ENCODE peak calls at places on chromosomes 7 and 10, in four cellular contexts. M is ovary, G is IMR-90, J is uterus. Q is an unnamed sample.

GRCh38 chr7:43646603-43647313 is 63.9 kb downstream of the STK17A start:
- DNase-seq in M (no peak), G (peak), J (no peak), Q (no peak)

GRCh38 chr10:100882681-100883321 is 30.0 kb upstream of the SLF2 start:
- DNase-seq in M (peak), G (peak), J (peak), Q (no peak)

GRCh38 chr10:125248489-125248888 is 88.1 kb upstream of the CTBP2 start:
- DNase-seq in M (no peak), G (no peak), J (no peak), Q (no peak)

GRCh38 chr7:131219277-131220041 is 108.2 kb upstream of the MKLN1 start:
- DNase-seq in M (no peak), G (no peak), J (peak), Q (peak)

GRCh38 chr7:157613575-157614322 is 276.9 kb downstream of the DNAJB6 start:
- DNase-seq in M (peak), G (no peak), J (no peak), Q (no peak)

GRCh38 chr7:17183630-17184328 is 114.7 kb upstream of the AHR start:
- DNase-seq in M (no peak), G (no peak), J (no peak), Q (no peak)

GRCh38 chr10:124547651-124548168 is 86.1 kb downstream of the LHPP start:
- DNase-seq in M (no peak), G (peak), J (no peak), Q (no peak)

GRCh38 chr7:21603972-21604749 is 61.3 kb downstream of the DNAH11 start:
- DNase-seq in M (no peak), G (peak), J (no peak), Q (no peak)

GRCh38 chr7:30048582-30048981 is 20.4 kb downstream of the PLEKHA8 start:
- DNase-seq in M (no peak), G (no peak), J (no peak), Q (no peak)

GRCh38 chr7:43570688-43571365 is 12.1 kb upstream of the STK17A start:
- DNase-seq in M (no peak), G (no peak), J (no peak), Q (no peak)

GRCh38 chr7:159103382-159104187 is 41.1 kb downstream of the VIPR2 start:
- DNase-seq in M (peak), G (no peak), J (peak), Q (peak)

GRCh38 chr7:84900215-84900614 is 286.6 kb downstream of the SEMA3D start:
- DNase-seq in M (no peak), G (no peak), J (no peak), Q (no peak)

GRCh38 chr7:128035712-128036111 is 4.5 kb upstream of the LRRC4 start:
- DNase-seq in M (no peak), G (no peak), J (no peak), Q (no peak)

DNA sequence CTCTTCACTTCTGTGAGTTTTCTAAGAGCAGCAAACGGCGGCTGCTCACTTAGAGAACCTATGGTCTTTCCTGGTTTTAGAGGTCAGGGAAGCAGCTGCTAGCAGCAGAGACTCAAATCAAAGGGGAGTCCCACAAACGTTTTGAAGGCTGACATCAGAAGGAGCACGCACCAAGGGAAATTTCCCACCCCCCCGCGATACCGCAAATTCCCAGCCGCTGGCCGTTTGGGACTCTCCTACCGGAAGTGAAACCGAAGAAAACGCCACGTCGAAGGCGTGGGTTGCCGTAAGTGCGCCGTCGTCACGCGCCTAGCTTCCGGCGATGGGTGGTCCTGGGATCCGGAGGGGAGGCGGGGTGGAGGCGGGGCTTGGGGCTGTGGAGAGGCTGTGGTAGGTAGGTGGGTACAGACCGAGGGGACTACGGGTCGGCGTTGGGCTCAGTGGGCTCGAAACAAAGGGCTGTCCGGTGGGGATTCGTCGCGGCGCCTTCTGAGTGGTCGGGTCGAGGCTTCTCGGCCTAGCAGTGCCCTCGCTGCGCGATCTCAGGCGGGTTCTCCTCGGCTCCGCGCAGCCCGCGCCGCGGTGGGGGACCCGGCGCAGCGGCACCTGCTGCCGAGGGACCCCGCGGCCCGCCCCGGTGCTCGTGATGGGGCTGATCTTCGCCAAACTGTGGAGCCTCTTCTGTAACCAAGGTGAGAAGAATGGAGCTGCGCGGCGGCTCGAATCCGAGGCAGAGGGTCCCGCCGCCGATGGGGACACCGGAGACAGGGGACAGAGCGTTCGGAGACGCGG is at the start of gene ARL5B:
- DNase-seq in M (peak), G (peak), J (peak), Q (peak)
- TF ChIP-seq POLR2A in M (peak), G (peak), J (peak), Q (no peak)

GRCh38 chr10:129961274-129961839 is 2.7 kb downstream of the EBF3 start:
- DNase-seq in M (no peak), G (no peak), J (no peak), Q (peak)
- H3K4me3 ChIP-seq in M (no peak), G (no peak), J (no peak), Q (no peak)

GRCh38 chr7:35697414-35698175 is 2.7 kb upstream of the HERPUD2 start:
- DNase-seq in M (no peak), G (peak), J (no peak), Q (no peak)

GRCh38 chr7:35694161-35694783 is 663 bp downstream of the HERPUD2 start:
- DNase-seq in M (peak), G (peak), J (no peak), Q (peak)

GRCh38 chr7:35695628-35695888 is 623 bp upstream of the HERPUD2 start:
- DNase-seq in M (no peak), G (no peak), J (no peak), Q (no peak)

GRCh38 chr7:35695987-35696386 is 1.1 kb upstream of the HERPUD2 start:
- DNase-seq in M (no peak), G (no peak), J (no peak), Q (no peak)

DNA sequence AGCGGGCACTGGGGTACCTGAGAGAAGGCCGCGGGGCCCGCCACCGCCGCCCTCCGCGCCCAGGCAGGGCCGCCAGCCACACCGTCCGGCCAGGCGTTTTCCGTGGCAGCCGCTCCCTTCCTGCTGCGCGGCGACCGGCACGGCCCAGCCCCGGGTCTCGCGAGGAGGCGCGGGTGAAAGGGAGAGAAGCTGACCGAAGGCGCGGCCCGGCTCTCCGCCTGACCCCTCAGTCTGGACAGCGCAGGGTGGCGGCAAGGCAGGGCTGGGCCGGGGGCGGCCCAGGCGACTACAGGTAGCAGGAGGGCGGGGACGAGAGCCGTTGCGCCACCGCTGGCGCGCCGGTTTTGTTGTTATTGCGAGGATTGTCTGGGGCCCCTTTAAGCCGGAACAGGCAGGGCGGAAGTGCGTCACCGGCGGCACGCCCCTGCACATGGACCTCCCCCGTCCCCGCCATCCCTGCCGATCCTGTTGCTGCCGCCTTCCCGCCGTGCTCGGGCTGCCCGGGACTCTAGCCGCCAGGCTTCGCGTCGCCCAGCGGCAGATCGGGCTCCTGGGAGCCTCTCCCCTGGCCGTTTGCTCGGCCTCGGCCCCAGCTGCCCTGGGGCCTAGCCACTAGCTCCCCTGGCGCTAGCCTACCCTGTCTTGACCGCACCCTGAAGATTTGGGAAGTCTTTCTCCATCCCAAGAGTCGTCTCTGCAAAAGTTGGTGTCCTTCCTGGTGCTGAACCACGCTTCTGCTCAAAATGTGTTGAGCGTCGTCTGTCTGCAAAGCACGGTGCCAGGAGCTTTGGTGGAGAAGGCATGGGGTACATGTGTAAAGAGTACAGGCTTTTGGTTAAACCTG is at the start of gene HERPUD2:
- DNase-seq in M (peak), G (peak), J (peak), Q (peak)
- TF ChIP-seq POLR2A in M (peak), G (peak), J (peak), Q (no peak)

DNA sequence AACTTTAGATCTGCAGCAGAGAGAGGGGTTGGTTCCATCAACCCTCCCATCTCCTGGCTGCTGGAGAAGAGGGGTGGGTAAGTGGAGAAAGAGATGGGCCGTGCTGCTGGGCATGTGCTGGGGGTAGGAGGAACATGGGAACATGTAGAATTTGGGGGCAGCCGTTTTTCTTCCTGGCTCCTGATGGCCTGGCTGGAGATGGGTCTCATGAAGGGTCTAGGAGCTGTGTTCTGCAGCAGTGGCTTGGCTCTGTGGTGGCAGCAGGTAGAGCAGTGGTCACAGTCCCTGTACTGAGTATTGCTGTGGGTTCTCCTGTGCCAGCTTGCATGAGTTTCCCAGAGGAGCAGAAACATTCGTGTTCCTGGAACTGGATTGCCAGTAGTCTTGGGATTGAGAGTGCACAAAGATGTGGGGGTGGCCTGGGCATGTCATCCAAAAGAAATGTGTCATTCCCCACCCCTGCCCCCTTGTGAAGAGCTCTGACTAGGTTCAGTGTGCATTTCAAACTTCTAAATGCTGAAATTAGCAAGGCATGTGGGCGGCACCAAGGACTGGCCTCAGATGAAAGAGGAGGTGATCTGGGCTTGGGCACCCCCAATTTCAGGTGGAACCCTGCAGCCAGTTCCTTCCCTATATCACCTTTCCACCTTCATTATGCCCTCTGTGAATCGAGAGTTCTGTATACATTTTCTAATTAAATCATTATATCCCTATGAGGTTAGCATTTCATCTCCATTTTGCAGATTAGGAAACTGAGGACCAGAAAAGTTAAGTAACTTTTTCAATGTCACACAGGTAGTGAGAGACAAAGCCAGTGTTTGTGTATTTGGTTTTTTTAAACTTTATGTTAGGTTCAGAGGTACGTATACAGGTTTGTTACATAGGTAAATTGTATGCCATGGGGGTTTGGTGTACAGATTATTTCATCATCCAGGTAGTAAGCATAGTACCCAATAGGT is 2.1 kb downstream of the CHST3 start:
- DNase-seq in M (no peak), G (peak), J (no peak), Q (no peak)
- H3K4me3 ChIP-seq in M (peak), G (peak), J (peak), Q (peak)

GRCh38 chr7:55964802-55965470 is 551 bp downstream of the NIPSNAP2 start:
- DNase-seq in M (peak), G (peak), J (peak), Q (peak)
- TF ChIP-seq POLR2A in M (no peak), G (peak), J (no peak), Q (no peak)

DNA sequence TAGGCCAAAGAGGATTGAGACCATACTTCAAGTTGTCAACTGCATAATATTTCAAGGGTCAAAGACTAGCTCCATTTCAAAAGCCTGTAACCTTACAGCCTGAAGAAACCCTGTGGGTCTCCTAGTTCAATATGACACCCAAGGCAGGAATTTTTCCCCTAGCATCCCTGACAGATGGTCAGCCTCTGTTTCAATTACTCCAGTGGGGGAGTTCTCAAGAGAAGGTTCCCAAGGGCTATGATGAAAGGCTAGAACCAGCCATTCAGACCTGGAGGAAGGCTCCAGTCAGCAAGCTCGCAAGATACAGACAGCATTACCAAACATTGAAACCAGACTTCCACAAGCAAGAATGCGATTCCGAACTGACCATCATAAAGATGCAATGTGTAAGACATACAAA is 1.6 kb downstream of the HTR7 start:
- DNase-seq in M (no peak), G (no peak), J (no peak), Q (no peak)
- H3K4me3 ChIP-seq in M (no peak), G (no peak), J (no peak), Q (no peak)

DNA sequence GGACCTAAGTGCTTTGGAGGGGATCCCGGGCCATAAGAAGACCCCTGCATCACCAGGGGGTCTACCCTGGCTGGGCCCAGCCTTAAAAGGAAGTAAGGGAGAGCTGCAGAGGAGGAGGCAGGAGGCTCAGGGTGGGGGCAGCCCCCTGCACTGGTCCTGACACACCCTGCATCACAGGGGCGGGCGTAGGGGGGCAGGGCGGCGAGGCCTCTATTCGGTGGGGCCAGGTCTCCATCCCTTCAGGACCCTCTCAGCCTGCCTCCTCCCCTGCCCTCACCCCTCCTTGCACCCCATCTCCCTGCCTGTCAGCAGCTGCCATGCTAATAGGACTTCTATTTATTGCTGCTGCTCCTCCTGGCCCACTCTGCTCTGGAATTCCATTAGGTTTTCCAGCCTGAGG is 101.4 kb downstream of the C10orf105 start:
- DNase-seq in M (no peak), G (no peak), J (no peak), Q (no peak)
- TF ChIP-seq POLR2A in M (no peak), G (no peak), J (no peak), Q (no peak)

GRCh38 chr10:71627956-71628355 is 91.6 kb downstream of the C10orf105 start:
- DNase-seq in M (no peak), G (no peak), J (no peak), Q (no peak)

GRCh38 chr10:71627230-71627939 is 92.2 kb downstream of the C10orf105 start:
- DNase-seq in M (no peak), G (no peak), J (no peak), Q (no peak)

GRCh38 chr10:71623098-71623985 is 96.2 kb downstream of the C10orf105 start:
- DNase-seq in M (no peak), G (peak), J (peak), Q (no peak)

GRCh38 chr10:71623986-71624291 is 95.6 kb downstream of the C10orf105 start:
- DNase-seq in M (no peak), G (no peak), J (no peak), Q (no peak)

DNA sequence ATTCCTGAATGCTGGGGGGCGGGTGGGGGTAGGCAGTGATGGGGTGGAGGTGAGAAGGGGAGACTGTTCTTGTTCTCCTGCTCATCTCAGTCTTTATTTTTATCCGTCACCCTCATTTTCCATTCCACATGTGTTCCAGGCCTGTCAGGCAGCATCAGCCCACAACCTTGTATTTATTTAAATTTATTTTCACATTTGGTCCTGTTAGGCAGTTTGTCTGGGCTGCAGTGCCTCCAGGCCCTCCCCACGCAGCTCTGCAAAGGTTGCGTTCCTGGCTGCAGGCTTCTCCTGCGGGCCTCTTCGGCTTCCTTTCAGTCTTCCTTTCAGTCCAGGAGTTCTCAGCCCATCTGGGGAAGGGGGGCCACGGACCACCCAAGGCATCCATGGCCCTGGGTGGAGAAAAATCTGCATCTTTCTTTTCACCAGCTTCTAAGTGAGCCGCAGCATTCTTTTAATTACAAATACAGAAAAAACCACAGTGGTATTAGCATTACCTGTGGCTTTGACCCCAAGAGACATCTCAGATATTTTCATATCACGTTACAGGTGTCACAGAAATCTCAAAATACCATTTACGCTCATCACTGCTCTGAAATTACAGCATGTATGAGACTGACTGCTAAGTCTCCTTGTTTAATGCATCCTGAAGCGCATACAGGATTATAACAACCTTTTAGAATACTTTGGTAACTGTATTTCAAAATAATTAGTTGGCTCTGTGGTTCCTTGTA is 94.0 kb downstream of the C10orf105 start:
- DNase-seq in M (no peak), G (no peak), J (no peak), Q (no peak)
- H3K4me3 ChIP-seq in M (no peak), G (no peak), J (no peak), Q (no peak)

DNA sequence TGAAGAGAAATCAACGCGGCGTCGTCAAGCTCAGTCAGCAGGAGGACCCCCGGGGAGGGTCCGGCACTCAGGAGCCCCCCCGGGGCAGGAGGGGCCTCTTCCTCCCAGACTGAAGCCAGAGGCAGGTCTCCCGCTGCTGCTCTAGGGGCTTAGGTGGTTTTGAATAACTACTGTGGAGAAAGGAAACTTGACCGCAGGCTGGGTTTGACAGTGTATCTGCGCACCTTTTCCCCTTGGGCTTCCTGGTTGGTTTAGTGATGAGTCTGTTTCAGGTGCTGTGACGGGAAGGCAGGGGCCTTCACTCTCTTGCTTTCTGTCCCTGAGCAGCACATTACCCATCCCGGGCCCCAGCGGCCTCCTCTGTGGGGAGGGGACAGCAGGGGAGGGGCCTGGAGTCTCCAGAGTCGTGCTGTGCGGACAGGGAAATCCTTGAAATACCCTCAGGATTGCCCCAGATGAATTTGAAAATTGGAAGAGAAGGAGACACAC is 262.2 kb downstream of the ADARB2 start:
- DNase-seq in M (no peak), G (no peak), J (no peak), Q (no peak)
- TF ChIP-seq POLR2A in M (no peak), G (no peak), J (no peak), Q (no peak)

Q was measured in lower leg skin.